ENCODE peak calls at places on chromosomes 6 and 20, in five cellular contexts. Y is T-cell, K is MCF 10A, C is RKO, U is KG1. V is an unnamed sample.
A peak's percentile ranks its signal among the peaks of the same experiment; 100 is the strongest.

GRCh38 chr6:144295981-144296767 is 11.0 kb downstream of the UTRN start:
- DNase-seq in Y (no peak), K (no peak), C (no peak), U (no peak), V (no peak)

GRCh38 chr6:167564416-167565250 is 239.7 kb downstream of the TTLL2 start:
- DNase-seq in Y (no peak), K (no peak), C (no peak), U (no peak), V (no peak)

GRCh38 chr6:122610690-122611455 is 668 bp downstream of the PKIB start:
- DNase-seq in Y (no peak), K (peak; percentile 50), C (peak; percentile 16), U (no peak), V (peak; percentile 69)

GRCh38 chr6:215335-216034 is 76.8 kb upstream of the DUSP22 start:
- DNase-seq in Y (peak; percentile 47), K (peak; percentile 96), C (peak; percentile 67), U (no peak), V (peak; percentile 89)

GRCh38 chr6:129774697-129775447 is 64.9 kb upstream of the ARHGAP18 start:
- DNase-seq in Y (peak; percentile 30), K (peak; percentile 79), C (peak; percentile 57), U (no peak), V (peak; percentile 81)

GRCh38 chr6:13455604-13456003 is 31.8 kb downstream of the GFOD1 start:
- DNase-seq in Y (no peak), K (no peak), C (no peak), U (no peak), V (no peak)

GRCh38 chr6:157921685-157922367 is 59.8 kb upstream of the SYNJ2 start:
- DNase-seq in Y (no peak), K (no peak), C (no peak), U (no peak), V (no peak)

GRCh38 chr20:39676236-39676635 is 714.1 kb downstream of the DHX35 start:
- DNase-seq in Y (no peak), K (no peak), C (no peak), U (no peak), V (no peak)

GRCh38 chr6:42137192-42137753 is 5.1 kb downstream of the C6orf132 start:
- DNase-seq in Y (no peak), K (peak; percentile 43), C (no peak), U (no peak), V (peak; percentile 77)

GRCh38 chr6:169171951-169172350 is 81.7 kb downstream of the THBS2 start:
- DNase-seq in Y (no peak), K (peak; percentile 57), C (no peak), U (no peak), V (peak; percentile 61)

GRCh38 chr6:142935553-142936517 is 9.1 kb downstream of the HIVEP2 start:
- DNase-seq in Y (no peak), K (no peak), C (no peak), U (no peak), V (no peak)

GRCh38 chr6:135181333-135182119 is 418 bp downstream of the MYB start:
- DNase-seq in Y (no peak), K (no peak), C (peak; percentile 21), U (peak; percentile 19), V (no peak)

GRCh38 chr20:9460518-9460917 is 53.9 kb upstream of the LAMP5 start:
- DNase-seq in Y (no peak), K (peak; percentile 72), C (no peak), U (no peak), V (peak; percentile 89)

GRCh38 chr6:17817763-17818162 is 111.0 kb upstream of the NUP153 start:
- DNase-seq in Y (no peak), K (no peak), C (no peak), U (no peak), V (no peak)